ENCODE peak calls at places on chromosomes 4 and X, in four cellular contexts. O is NCI-H2029 treated with DMSO at 0.1 percent for 48 hours, C is NCI-H2081, D is Caki2. I is an unnamed sample.

GRCh38 chr4:110867981-110868380 is 245.1 kb upstream of the PITX2 start:
- DNase-seq in C (no peak), O (no peak), D (no peak), I (no peak)

GRCh38 chr4:98939892-98940298 is 11.0 kb upstream of the EIF4E start:
- DNase-seq in C (peak), D (peak), O (no peak), I (no peak)

GRCh38 chrX:119728487-119728886 is 29.9 kb upstream of the SOWAHD start:
- DNase-seq in D (no peak), O (no peak), C (no peak), I (no peak)

GRCh38 chr4:42568610-42569207 is 88.2 kb downstream of the ATP8A1 start:
- DNase-seq in O (peak), C (peak), D (peak), I (peak)

GRCh38 chrX:11664211-11664888 is 1.4 kb downstream of the ARHGAP6 start:
- DNase-seq in O (no peak), D (peak), C (no peak), I (no peak)

GRCh38 chrX:75997692-75998091 is 175.2 kb upstream of the PBDC1 start:
- DNase-seq in C (no peak), O (no peak), D (no peak), I (no peak)

GRCh38 chr4:41076481-41076880 is 137.9 kb downstream of the APBB2 start:
- DNase-seq in O (no peak), D (no peak), C (no peak), I (no peak)

GRCh38 chrX:101219116-101219839 is at the start of gene DRP2:
- DNase-seq in C (no peak), O (no peak), D (no peak), I (no peak)

GRCh38 chr4:151700566-151701316 is 60.1 kb downstream of the GATB start:
- DNase-seq in D (no peak), C (no peak), O (no peak), I (no peak)

GRCh38 chr4:823761-824460 is 2.0 kb downstream of the CPLX1 start:
- DNase-seq in O (no peak), D (no peak), C (no peak), I (no peak)

GRCh38 chr4:139950568-139950967 is 203.4 kb downstream of the MAML3 start:
- DNase-seq in D (no peak), O (no peak), C (no peak), I (no peak)

GRCh38 chr4:90833698-90834097 is 706.5 kb downstream of the CCSER1 start:
- DNase-seq in D (no peak), O (no peak), C (no peak), I (no peak)

I was measured in LNCaP clone FGC.